ENCODE peak calls at places on chromosome 21, in five cellular contexts. K is iPS-NIHi11; S is effector memory CD4-positive, alpha-beta T cell; M is non-pigmented ciliary epithelial cell; T is SW 1271. B is an unnamed sample.

GRCh38 chr21:41651830-41652229 is 115.0 kb downstream of the RIPK4 start:
- DNase-seq in K (no peak), S (no peak), M (no peak), T (no peak), B (no peak)

GRCh38 chr21:45036630-45037029 is 37.8 kb upstream of the ADARB1 start:
- DNase-seq in K (no peak), S (no peak), M (no peak), T (no peak), B (no peak)

GRCh38 chr21:45859041-45859761 is 122.4 kb upstream of the COL6A1 start:
- DNase-seq in K (no peak), S (no peak), M (no peak), T (no peak), B (no peak)

GRCh38 chr21:38223893-38224540 is 32.8 kb upstream of the KCNJ15 start:
- DNase-seq in K (no peak), S (no peak), M (no peak), T (no peak), B (peak; percentile 72)

GRCh38 chr21:35801388-35801787 is 258.9 kb downstream of the SETD4 start:
- DNase-seq in K (no peak), S (no peak), M (no peak), T (no peak), B (no peak)

GRCh38 chr21:16571594-16571993 is 841.8 kb downstream of the USP25 start:
- DNase-seq in K (no peak), S (no peak), M (no peak), T (no peak), B (no peak)

GRCh38 chr21:18840239-18840638 is 436.7 kb upstream of the TMPRSS15 start:
- DNase-seq in K (peak; percentile 24), S (no peak), M (no peak), T (no peak), B (peak; percentile 82)

GRCh38 chr21:44612029-44612486 is at the start of gene KRTAP10-8:
- DNase-seq in K (no peak), S (no peak), M (no peak), T (no peak), B (no peak)

GRCh38 chr21:39938086-39938611 is 70.9 kb downstream of the PCP4 start:
- DNase-seq in K (no peak), S (no peak), M (no peak), T (no peak), B (no peak)